ENCODE peak calls at places on chromosomes 3 and 15, in ten cellular contexts. S is activated T-cell treated with anti-CD3 and anti-CD28 coated beads for 24 hours, V is brain pericyte, M is GM04503, G is coronary artery, H is iPS DF 6.9, O is A172, Z is astrocyte, L is A549, I is GDM1. X is an unnamed sample.

GRCh38 chr3:183534249-183534648 is 21.3 kb downstream of the KLHL6 start:
- DNase-seq in O (peak), H (no peak), G (no peak), S (no peak), M (no peak), L (peak), V (no peak), I (no peak), Z (no peak), X (no peak)

GRCh38 chr3:49602877-49603411 is 48.7 kb downstream of the BSN start:
- DNase-seq in L (no peak), S (peak), Z (no peak), H (no peak), V (no peak), G (no peak), M (no peak), O (no peak), I (no peak), X (no peak)

GRCh38 chr3:64684715-64685261 is 3.0 kb downstream of the ADAMTS9 start:
- DNase-seq in Z (peak), G (peak), V (peak), M (no peak), H (no peak), S (no peak), O (no peak), L (no peak), I (no peak), X (no peak)

GRCh38 chr3:171349392-171349791 is 110.8 kb downstream of the TNIK start:
- DNase-seq in M (no peak), V (no peak), L (no peak), O (peak), I (no peak), S (no peak), G (no peak), H (no peak), Z (peak), X (no peak)

GRCh38 chr3:44762170-44762677 is 630 bp downstream of the KIF15 start:
- DNase-seq in S (no peak), I (no peak), V (no peak), Z (peak), O (no peak), M (peak), L (no peak), H (no peak), G (no peak), X (no peak)

GRCh38 chr15:62981071-62981470 is 61.5 kb upstream of the TPM1 start:
- DNase-seq in Z (no peak), I (no peak), V (no peak), M (no peak), H (no peak), O (no peak), G (no peak), S (no peak), L (no peak), X (no peak)

GRCh38 chr15:69725957-69726356 is 273.3 kb downstream of the RPLP1 start:
- DNase-seq in H (no peak), M (no peak), V (no peak), G (no peak), Z (no peak), I (peak), O (no peak), S (no peak), L (no peak), X (no peak)

GRCh38 chr3:42747581-42747980 is 25.5 kb downstream of the CCDC13 start:
- DNase-seq in I (no peak), O (no peak), L (no peak), G (peak), H (no peak), V (no peak), Z (no peak), M (no peak), S (no peak), X (no peak)

GRCh38 chr15:45377630-45378148 is 655 bp downstream of the GATM start:
- DNase-seq in O (no peak), Z (no peak), H (no peak), L (no peak), G (no peak), S (no peak), V (no peak), M (no peak), I (no peak), X (no peak)

GRCh38 chr3:151925419-151925818 is 52.0 kb downstream of the SUCNR1 start:
- DNase-seq in H (no peak), S (no peak), G (no peak), V (no peak), L (no peak), I (no peak), O (peak), Z (peak), M (no peak), X (no peak)

GRCh38 chr15:67127334-67127664 is 61.9 kb downstream of the SMAD3 start:
- DNase-seq in G (no peak), O (no peak), I (no peak), S (no peak), M (no peak), Z (no peak), L (peak), V (no peak), H (no peak), X (no peak)

GRCh38 chr3:98779936-98780335 is 16.8 kb downstream of the ST3GAL6 start:
- DNase-seq in S (no peak), Z (peak), G (no peak), L (no peak), M (no peak), H (no peak), I (no peak), V (no peak), O (no peak), X (no peak)

GRCh38 chr3:194849166-194849875 is 163.6 kb downstream of the FAM43A start:
- DNase-seq in H (no peak), L (no peak), Z (no peak), G (no peak), M (no peak), V (no peak), O (no peak), I (no peak), S (no peak), X (no peak)

GRCh38 chr15:58066042-58066867 is 744 bp upstream of the ALDH1A2 start:
- DNase-seq in O (no peak), Z (no peak), G (peak), M (no peak), V (no peak), L (peak), S (peak), H (no peak), I (no peak), X (no peak)

GRCh38 chr3:181700168-181701087 is 11.3 kb upstream of the SOX2 start:
- DNase-seq in V (no peak), H (no peak), L (peak), Z (no peak), G (no peak), O (peak), I (peak), M (no peak), S (peak), X (no peak)

GRCh38 chr3:53227993-53228885 is 27.6 kb downstream of the TKT start:
- DNase-seq in H (no peak), I (no peak), L (no peak), S (no peak), V (no peak), M (no peak), O (no peak), Z (no peak), G (no peak), X (no peak)

GRCh38 chr3:167839460-167839859 is 103.9 kb downstream of the SERPINI1 start:
- DNase-seq in I (no peak), H (no peak), O (no peak), M (no peak), L (no peak), S (no peak), V (no peak), G (no peak), Z (no peak), X (no peak)

GRCh38 chr3:114973576-114973975 is 173.5 kb downstream of the ZBTB20 start:
- DNase-seq in M (no peak), L (no peak), V (no peak), O (no peak), H (no peak), I (no peak), Z (no peak), S (no peak), G (no peak), X (no peak)

GRCh38 chr3:182716114-182716688 is 77.1 kb upstream of the ATP11B start:
- DNase-seq in V (no peak), G (no peak), H (no peak), Z (no peak), I (no peak), O (no peak), M (no peak), L (no peak), S (no peak), X (no peak)

GRCh38 chr15:37902126-37902525 is 32.3 kb upstream of the TMCO5A start:
- DNase-seq in I (no peak), Z (no peak), H (no peak), S (no peak), M (no peak), O (no peak), V (no peak), L (no peak), G (no peak), X (no peak)

GRCh38 chr3:40790741-40791140 is 266.0 kb downstream of the ZNF621 start:
- DNase-seq in V (no peak), I (no peak), M (no peak), S (no peak), O (no peak), H (no peak), Z (no peak), G (no peak), L (no peak), X (no peak)

GRCh38 chr15:65937476-65937875 is 68.2 kb downstream of the RAB11A start:
- DNase-seq in H (no peak), M (no peak), S (no peak), I (no peak), G (no peak), L (no peak), V (no peak), Z (peak), O (peak), X (no peak)

GRCh38 chr3:195307711-195308110 is 36.8 kb upstream of the XXYLT1 start:
- DNase-seq in O (no peak), V (no peak), Z (no peak), H (no peak), L (no peak), S (no peak), I (no peak), G (no peak), M (no peak), X (no peak)

GRCh38 chr15:41798607-41799487 is 24.6 kb downstream of the MAPKBP1 start:
- DNase-seq in L (no peak), V (no peak), G (no peak), M (no peak), I (no peak), S (no peak), O (no peak), H (no peak), Z (no peak), X (no peak)

X was measured in NCI-H510A.